ENCODE peak calls at places on chromosomes 3 and 15, in nine cellular contexts. One of them, this sample, is unnamed.

GRCh38 chr15:31100738-31101137 is 787 bp downstream of the TRPM1 start:
- DNase-seq in GM04503: no peak
- DNase-seq in substantia nigra: no peak
- DNase-seq in AG09319: no peak
- DNase-seq in left ventricle myocardium inferior: no peak
- DNase-seq in HFFc6: no peak
- DNase-seq in GM10248: no peak
- DNase-seq in sigmoid colon: no peak
- DNase-seq in D341Med: no peak
- DNase-seq in this sample: no peak

GRCh38 chr3:15174953-15175352 is 31.1 kb upstream of the CAPN7 start:
- DNase-seq in AG09319: no peak
- DNase-seq in substantia nigra: no peak
- DNase-seq in GM10248: no peak
- DNase-seq in GM04503: no peak
- DNase-seq in D341Med: no peak
- DNase-seq in sigmoid colon: no peak
- DNase-seq in left ventricle myocardium inferior: no peak
- DNase-seq in HFFc6: no peak
- DNase-seq in this sample: no peak

GRCh38 chr15:74857082-74857655 is 14.2 kb upstream of the ULK3 start:
- DNase-seq in GM10248: peak; percentile 70
- DNase-seq in HFFc6: no peak
- DNase-seq in substantia nigra: no peak
- DNase-seq in D341Med: no peak
- DNase-seq in AG09319: no peak
- DNase-seq in GM04503: no peak
- DNase-seq in left ventricle myocardium inferior: no peak
- DNase-seq in sigmoid colon: no peak
- DNase-seq in this sample: no peak

GRCh38 chr3:42012935-42013651 is 51.2 kb upstream of the ULK4 start:
- DNase-seq in left ventricle myocardium inferior: peak; percentile 37
- DNase-seq in D341Med: peak; percentile 93
- DNase-seq in sigmoid colon: peak; percentile 85
- DNase-seq in AG09319: no peak
- DNase-seq in GM10248: peak; percentile 90
- DNase-seq in substantia nigra: peak; percentile 36
- DNase-seq in HFFc6: no peak
- DNase-seq in GM04503: no peak
- DNase-seq in this sample: peak; percentile 86

GRCh38 chr3:123153821-123154323 is 47.9 kb upstream of the SEC22A start:
- DNase-seq in GM10248: no peak
- DNase-seq in AG09319: no peak
- DNase-seq in HFFc6: no peak
- DNase-seq in GM04503: no peak
- DNase-seq in left ventricle myocardium inferior: no peak
- DNase-seq in D341Med: no peak
- DNase-seq in substantia nigra: no peak
- DNase-seq in sigmoid colon: no peak
- DNase-seq in this sample: no peak

GRCh38 chr3:16300881-16301359 is 35.9 kb downstream of the OXNAD1 start:
- DNase-seq in HFFc6: no peak
- DNase-seq in D341Med: no peak
- DNase-seq in substantia nigra: no peak
- DNase-seq in sigmoid colon: no peak
- DNase-seq in GM04503: no peak
- DNase-seq in GM10248: no peak
- DNase-seq in AG09319: no peak
- DNase-seq in left ventricle myocardium inferior: no peak
- DNase-seq in this sample: no peak

GRCh38 chr3:55519016-55519415 is 31.9 kb upstream of the WNT5A start:
- DNase-seq in AG09319: no peak
- DNase-seq in sigmoid colon: no peak
- DNase-seq in HFFc6: peak; percentile 37
- DNase-seq in GM10248: no peak
- DNase-seq in left ventricle myocardium inferior: no peak
- DNase-seq in substantia nigra: no peak
- DNase-seq in D341Med: no peak
- DNase-seq in GM04503: no peak
- DNase-seq in this sample: no peak

GRCh38 chr3:27507515-27508266 is 23.5 kb upstream of the SLC4A7 start:
- DNase-seq in GM04503: no peak
- DNase-seq in sigmoid colon: no peak
- DNase-seq in GM10248: no peak
- DNase-seq in HFFc6: no peak
- DNase-seq in AG09319: no peak
- DNase-seq in D341Med: no peak
- DNase-seq in substantia nigra: no peak
- DNase-seq in left ventricle myocardium inferior: no peak
- DNase-seq in this sample: no peak

GRCh38 chr15:32855942-32856341 is 138.1 kb downstream of the GREM1 start:
- DNase-seq in sigmoid colon: no peak
- DNase-seq in HFFc6: peak; percentile 96
- DNase-seq in D341Med: no peak
- DNase-seq in substantia nigra: no peak
- DNase-seq in GM04503: peak; percentile 98
- DNase-seq in GM10248: no peak
- DNase-seq in AG09319: peak; percentile 95
- DNase-seq in left ventricle myocardium inferior: no peak
- DNase-seq in this sample: no peak

GRCh38 chr3:194375921-194376570 is 6.5 kb upstream of the LRRC15 start:
- DNase-seq in sigmoid colon: no peak
- DNase-seq in substantia nigra: no peak
- DNase-seq in HFFc6: no peak
- DNase-seq in left ventricle myocardium inferior: no peak
- DNase-seq in GM10248: no peak
- DNase-seq in GM04503: no peak
- DNase-seq in D341Med: no peak
- DNase-seq in AG09319: no peak
- DNase-seq in this sample: no peak

GRCh38 chr15:42102646-42103235 is 8.4 kb upstream of the PLA2G4D start:
- DNase-seq in HFFc6: no peak
- DNase-seq in left ventricle myocardium inferior: no peak
- DNase-seq in GM10248: no peak
- DNase-seq in D341Med: no peak
- DNase-seq in GM04503: no peak
- DNase-seq in AG09319: peak; percentile 5
- DNase-seq in substantia nigra: no peak
- DNase-seq in sigmoid colon: no peak
- DNase-seq in this sample: no peak

GRCh38 chr15:58221591-58222241 is 83.5 kb downstream of the AQP9 start:
- DNase-seq in D341Med: peak; percentile 52
- DNase-seq in substantia nigra: no peak
- DNase-seq in GM10248: peak; percentile 57
- DNase-seq in sigmoid colon: no peak
- DNase-seq in HFFc6: peak; percentile 43
- DNase-seq in left ventricle myocardium inferior: no peak
- DNase-seq in GM04503: no peak
- DNase-seq in AG09319: no peak
- DNase-seq in this sample: no peak

GRCh38 chr3:134487406-134487805 is 1.5 kb downstream of the CEP63 start:
- DNase-seq in GM10248: peak; percentile 52
- DNase-seq in HFFc6: no peak
- DNase-seq in AG09319: no peak
- DNase-seq in sigmoid colon: no peak
- DNase-seq in D341Med: no peak
- DNase-seq in substantia nigra: no peak
- DNase-seq in left ventricle myocardium inferior: no peak
- DNase-seq in GM04503: no peak
- DNase-seq in this sample: no peak

GRCh38 chr15:49387471-49387870 is 35.6 kb upstream of the FGF7 start:
- DNase-seq in GM10248: no peak
- DNase-seq in left ventricle myocardium inferior: no peak
- DNase-seq in substantia nigra: no peak
- DNase-seq in AG09319: no peak
- DNase-seq in HFFc6: no peak
- DNase-seq in GM04503: no peak
- DNase-seq in sigmoid colon: no peak
- DNase-seq in D341Med: no peak
- DNase-seq in this sample: no peak

GRCh38 chr3:150168694-150169093 is 198.0 kb upstream of the PFN2 start:
- DNase-seq in GM10248: no peak
- DNase-seq in GM04503: no peak
- DNase-seq in D341Med: no peak
- DNase-seq in left ventricle myocardium inferior: peak; percentile 18
- DNase-seq in substantia nigra: no peak
- DNase-seq in sigmoid colon: peak; percentile 70
- DNase-seq in HFFc6: peak; percentile 35
- DNase-seq in AG09319: no peak
- DNase-seq in this sample: no peak

GRCh38 chr15:71781179-71781964 is 29.0 kb upstream of the NR2E3 start:
- DNase-seq in GM10248: peak; percentile 72
- DNase-seq in GM04503: no peak
- DNase-seq in left ventricle myocardium inferior: no peak
- DNase-seq in sigmoid colon: no peak
- DNase-seq in D341Med: no peak
- DNase-seq in AG09319: no peak
- DNase-seq in HFFc6: peak; percentile 23
- DNase-seq in substantia nigra: no peak
- DNase-seq in this sample: peak; percentile 52

GRCh38 chr3:116614795-116615362 is 94.7 kb upstream of the TUSC7 start:
- DNase-seq in AG09319: no peak
- DNase-seq in substantia nigra: no peak
- DNase-seq in left ventricle myocardium inferior: no peak
- DNase-seq in sigmoid colon: no peak
- DNase-seq in D341Med: peak; percentile 28
- DNase-seq in GM04503: no peak
- DNase-seq in HFFc6: no peak
- DNase-seq in GM10248: peak; percentile 6
- DNase-seq in this sample: no peak

GRCh38 chr15:33476908-33477307 is 166.1 kb downstream of the RYR3 start:
- DNase-seq in left ventricle myocardium inferior: no peak
- DNase-seq in substantia nigra: no peak
- DNase-seq in GM04503: no peak
- DNase-seq in HFFc6: no peak
- DNase-seq in sigmoid colon: no peak
- DNase-seq in D341Med: no peak
- DNase-seq in AG09319: no peak
- DNase-seq in GM10248: no peak
- DNase-seq in this sample: no peak

GRCh38 chr15:69407719-69408400 is 6.3 kb upstream of the KIF23 start:
- DNase-seq in GM10248: no peak
- DNase-seq in left ventricle myocardium inferior: no peak
- DNase-seq in sigmoid colon: no peak
- DNase-seq in AG09319: no peak
- DNase-seq in substantia nigra: no peak
- DNase-seq in D341Med: no peak
- DNase-seq in GM04503: no peak
- DNase-seq in HFFc6: no peak
- DNase-seq in this sample: no peak

GRCh38 chr3:128369106-128369708 is 97.5 kb downstream of the DNAJB8 start:
- DNase-seq in HFFc6: no peak
- DNase-seq in sigmoid colon: no peak
- DNase-seq in AG09319: no peak
- DNase-seq in D341Med: no peak
- DNase-seq in GM10248: no peak
- DNase-seq in GM04503: no peak
- DNase-seq in left ventricle myocardium inferior: peak; percentile 38
- DNase-seq in substantia nigra: no peak
- DNase-seq in this sample: no peak

GRCh38 chr15:73957276-73957675 is 31.0 kb downstream of the LOXL1 start:
- DNase-seq in left ventricle myocardium inferior: no peak
- DNase-seq in sigmoid colon: peak; percentile 57
- DNase-seq in HFFc6: no peak
- DNase-seq in GM04503: no peak
- DNase-seq in AG09319: no peak
- DNase-seq in D341Med: peak; percentile 22
- DNase-seq in substantia nigra: no peak
- DNase-seq in GM10248: no peak
- DNase-seq in this sample: peak; percentile 73

GRCh38 chr15:75727851-75728715 is 15.4 kb upstream of the CSPG4 start:
- DNase-seq in AG09319: no peak
- DNase-seq in HFFc6: no peak
- DNase-seq in GM04503: no peak
- DNase-seq in sigmoid colon: peak; percentile 85
- DNase-seq in D341Med: peak; percentile 83
- DNase-seq in substantia nigra: peak; percentile 17
- DNase-seq in GM10248: no peak
- DNase-seq in left ventricle myocardium inferior: peak; percentile 49
- DNase-seq in this sample: no peak

GRCh38 chr3:131778526-131778925 is 256.3 kb downstream of the CPNE4 start:
- DNase-seq in GM10248: no peak
- DNase-seq in AG09319: no peak
- DNase-seq in HFFc6: no peak
- DNase-seq in D341Med: no peak
- DNase-seq in sigmoid colon: no peak
- DNase-seq in left ventricle myocardium inferior: no peak
- DNase-seq in substantia nigra: no peak
- DNase-seq in GM04503: no peak
- DNase-seq in this sample: no peak

GRCh38 chr15:70702584-70702983 is 60.8 kb downstream of the UACA start:
- DNase-seq in D341Med: no peak
- DNase-seq in HFFc6: no peak
- DNase-seq in left ventricle myocardium inferior: no peak
- DNase-seq in sigmoid colon: no peak
- DNase-seq in AG09319: no peak
- DNase-seq in GM04503: no peak
- DNase-seq in substantia nigra: no peak
- DNase-seq in GM10248: no peak
- DNase-seq in this sample: no peak

GRCh38 chr3:188689101-188689574 is 482.6 kb upstream of the TPRG1 start:
- DNase-seq in GM04503: peak; percentile 89
- DNase-seq in substantia nigra: no peak
- DNase-seq in left ventricle myocardium inferior: no peak
- DNase-seq in HFFc6: no peak
- DNase-seq in AG09319: peak; percentile 84
- DNase-seq in GM10248: no peak
- DNase-seq in sigmoid colon: no peak
- DNase-seq in D341Med: no peak
- DNase-seq in this sample: no peak

GRCh38 chr3:141860086-141860669 is 16.3 kb upstream of the ATP1B3 start:
- DNase-seq in GM10248: no peak
- DNase-seq in D341Med: no peak
- DNase-seq in sigmoid colon: no peak
- DNase-seq in AG09319: no peak
- DNase-seq in GM04503: no peak
- DNase-seq in HFFc6: no peak
- DNase-seq in substantia nigra: no peak
- DNase-seq in left ventricle myocardium inferior: no peak
- DNase-seq in this sample: no peak

GRCh38 chr3:9852528-9852927 is 8.7 kb upstream of the RPUSD3 start:
- DNase-seq in AG09319: no peak
- DNase-seq in sigmoid colon: no peak
- DNase-seq in GM04503: no peak
- DNase-seq in D341Med: no peak
- DNase-seq in substantia nigra: no peak
- DNase-seq in GM10248: no peak
- DNase-seq in left ventricle myocardium inferior: no peak
- DNase-seq in HFFc6: no peak
- DNase-seq in this sample: no peak

GRCh38 chr3:67863869-67864268 is 209.5 kb upstream of the SUCLG2 start:
- DNase-seq in substantia nigra: no peak
- DNase-seq in sigmoid colon: no peak
- DNase-seq in D341Med: peak; percentile 48
- DNase-seq in left ventricle myocardium inferior: no peak
- DNase-seq in HFFc6: no peak
- DNase-seq in GM04503: no peak
- DNase-seq in AG09319: no peak
- DNase-seq in GM10248: no peak
- DNase-seq in this sample: no peak

This sample was measured in coronary artery.